ENCODE peak calls at places on chromosomes 16 and 17, in seven cellular contexts. One of them, this sample, is unnamed.

GRCh38 chr16:69942099-69942491 is 9.0 kb upstream of the CLEC18A start:
- DNase-seq in dorsolateral prefrontal cortex: no peak
- DNase-seq in choroid plexus epithelial cell: no peak
- DNase-seq in AG09309: no peak
- DNase-seq in heart right ventricle: no peak
- DNase-seq in tibial nerve: peak; percentile 11
- DNase-seq in endodermal cell: no peak
- DNase-seq in this sample: no peak

GRCh38 chr17:14428640-14429029 is 127.8 kb downstream of the HS3ST3B1 start:
- DNase-seq in AG09309: no peak
- DNase-seq in endodermal cell: no peak
- DNase-seq in choroid plexus epithelial cell: no peak
- DNase-seq in dorsolateral prefrontal cortex: no peak
- DNase-seq in tibial nerve: no peak
- DNase-seq in heart right ventricle: no peak
- DNase-seq in this sample: no peak

GRCh38 chr17:34762078-34762477 is 182.7 kb downstream of the TMEM132E start:
- DNase-seq in heart right ventricle: no peak
- DNase-seq in AG09309: no peak
- DNase-seq in tibial nerve: no peak
- DNase-seq in choroid plexus epithelial cell: no peak
- DNase-seq in dorsolateral prefrontal cortex: no peak
- DNase-seq in endodermal cell: peak; percentile 28
- DNase-seq in this sample: no peak

GRCh38 chr16:68866933-68867332 is 23.6 kb downstream of the TANGO6 start:
- DNase-seq in dorsolateral prefrontal cortex: no peak
- DNase-seq in endodermal cell: no peak
- DNase-seq in heart right ventricle: no peak
- DNase-seq in AG09309: no peak
- DNase-seq in choroid plexus epithelial cell: no peak
- DNase-seq in tibial nerve: no peak
- DNase-seq in this sample: no peak

GRCh38 chr17:3879181-3879580 is 13.7 kb downstream of the CAMKK1 start:
- DNase-seq in AG09309: no peak
- DNase-seq in endodermal cell: no peak
- DNase-seq in heart right ventricle: peak; percentile 44
- DNase-seq in choroid plexus epithelial cell: peak; percentile 68
- DNase-seq in tibial nerve: no peak
- DNase-seq in dorsolateral prefrontal cortex: peak; percentile 59
- DNase-seq in this sample: no peak

GRCh38 chr17:74758846-74759163 is 10.4 kb downstream of the NHERF1 start:
- DNase-seq in endodermal cell: no peak
- DNase-seq in choroid plexus epithelial cell: no peak
- DNase-seq in AG09309: no peak
- DNase-seq in tibial nerve: no peak
- DNase-seq in dorsolateral prefrontal cortex: no peak
- DNase-seq in heart right ventricle: no peak
- DNase-seq in this sample: no peak

GRCh38 chr16:71540-72341 is 690 bp downstream of the RHBDF1 start:
- DNase-seq in tibial nerve: peak; percentile 86
- DNase-seq in heart right ventricle: peak; percentile 62
- DNase-seq in dorsolateral prefrontal cortex: no peak
- DNase-seq in choroid plexus epithelial cell: peak; percentile 57
- DNase-seq in endodermal cell: peak; percentile 95
- DNase-seq in AG09309: no peak
- DNase-seq in this sample: peak; percentile 51

GRCh38 chr17:59851431-59852375 is 41.0 kb downstream of the TUBD1 start:
- DNase-seq in AG09309: no peak
- DNase-seq in tibial nerve: peak; percentile 49
- DNase-seq in endodermal cell: no peak
- DNase-seq in choroid plexus epithelial cell: peak; percentile 94
- DNase-seq in heart right ventricle: no peak
- DNase-seq in dorsolateral prefrontal cortex: no peak
- DNase-seq in this sample: no peak

GRCh38 chr16:3223913-3224515 is 10.9 kb downstream of the ZNF200 start:
- DNase-seq in endodermal cell: no peak
- DNase-seq in heart right ventricle: no peak
- DNase-seq in AG09309: no peak
- DNase-seq in choroid plexus epithelial cell: no peak
- DNase-seq in dorsolateral prefrontal cortex: no peak
- DNase-seq in tibial nerve: no peak
- DNase-seq in this sample: no peak

GRCh38 chr17:69300222-69300621 is 26.7 kb downstream of the ABCA5 start:
- DNase-seq in heart right ventricle: no peak
- DNase-seq in dorsolateral prefrontal cortex: no peak
- DNase-seq in tibial nerve: no peak
- DNase-seq in choroid plexus epithelial cell: peak; percentile 81
- DNase-seq in AG09309: no peak
- DNase-seq in endodermal cell: no peak
- DNase-seq in this sample: no peak

GRCh38 chr16:25395528-25395927 is 137.9 kb upstream of the ZKSCAN2 start:
- DNase-seq in dorsolateral prefrontal cortex: no peak
- DNase-seq in heart right ventricle: no peak
- DNase-seq in endodermal cell: no peak
- DNase-seq in tibial nerve: no peak
- DNase-seq in AG09309: no peak
- DNase-seq in choroid plexus epithelial cell: no peak
- DNase-seq in this sample: no peak

GRCh38 chr17:7262192-7263070 is at the start of gene CLDN7:
- DNase-seq in AG09309: no peak
- DNase-seq in endodermal cell: peak; percentile 99
- DNase-seq in choroid plexus epithelial cell: no peak
- DNase-seq in heart right ventricle: no peak
- DNase-seq in tibial nerve: no peak
- DNase-seq in dorsolateral prefrontal cortex: no peak
- DNase-seq in this sample: peak; percentile 26

GRCh38 chr17:10216213-10216982 is 18.0 kb upstream of the GAS7 start:
- DNase-seq in AG09309: no peak
- DNase-seq in choroid plexus epithelial cell: no peak
- DNase-seq in tibial nerve: no peak
- DNase-seq in dorsolateral prefrontal cortex: peak; percentile 54
- DNase-seq in heart right ventricle: no peak
- DNase-seq in endodermal cell: peak; percentile 81
- DNase-seq in this sample: no peak

GRCh38 chr17:40517286-40517662 is 15.9 kb upstream of the TNS4 start:
- DNase-seq in choroid plexus epithelial cell: no peak
- DNase-seq in dorsolateral prefrontal cortex: no peak
- DNase-seq in AG09309: no peak
- DNase-seq in tibial nerve: no peak
- DNase-seq in heart right ventricle: no peak
- DNase-seq in endodermal cell: peak; percentile 39
- DNase-seq in this sample: no peak

GRCh38 chr16:75130150-75130771 is 13.7 kb upstream of the LDHD start:
- DNase-seq in AG09309: no peak
- DNase-seq in tibial nerve: no peak
- DNase-seq in dorsolateral prefrontal cortex: no peak
- DNase-seq in choroid plexus epithelial cell: no peak
- DNase-seq in endodermal cell: peak; percentile 65
- DNase-seq in heart right ventricle: no peak
- DNase-seq in this sample: no peak

DNA sequence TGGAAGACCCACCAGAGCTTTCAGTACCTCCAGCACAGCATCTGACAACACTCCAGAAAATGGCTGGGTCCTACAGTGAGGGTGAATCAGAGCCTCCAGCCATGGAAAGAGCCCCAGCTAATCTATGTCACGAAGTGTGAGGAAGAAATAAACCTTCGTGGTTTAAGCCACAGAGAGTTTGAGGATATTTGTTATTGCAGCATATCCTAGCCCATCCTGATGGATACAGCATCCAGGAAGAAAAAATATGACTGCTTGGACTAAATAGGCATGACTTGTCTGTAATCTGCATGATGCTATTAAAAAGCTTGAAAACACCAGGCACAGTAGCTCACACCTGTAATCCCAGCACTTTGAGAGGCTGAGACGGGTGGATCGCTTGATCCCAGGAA is 13.3 kb upstream of the CCL17 start:
- DNase-seq in tibial nerve: no peak
- DNase-seq in choroid plexus epithelial cell: no peak
- DNase-seq in dorsolateral prefrontal cortex: no peak
- DNase-seq in AG09309: no peak
- DNase-seq in heart right ventricle: no peak
- DNase-seq in endodermal cell: no peak
- DNase-seq in this sample: no peak
- TF ChIP-seq CTCF in tibial nerve: no peak
- TF ChIP-seq CTCF in choroid plexus epithelial cell: no peak
- TF ChIP-seq CTCF in dorsolateral prefrontal cortex: no peak
- TF ChIP-seq CTCF in AG09309: no peak
- TF ChIP-seq CTCF in heart right ventricle: no peak
- TF ChIP-seq CTCF in endodermal cell: no peak
- TF ChIP-seq CTCF in this sample: no peak

GRCh38 chr16:82972520-82972919 is 345.8 kb downstream of the CDH13 start:
- DNase-seq in dorsolateral prefrontal cortex: no peak
- DNase-seq in endodermal cell: no peak
- DNase-seq in choroid plexus epithelial cell: no peak
- DNase-seq in heart right ventricle: no peak
- DNase-seq in tibial nerve: no peak
- DNase-seq in AG09309: no peak
- DNase-seq in this sample: no peak
- TF ChIP-seq CTCF in dorsolateral prefrontal cortex: no peak
- TF ChIP-seq CTCF in endodermal cell: no peak
- TF ChIP-seq CTCF in choroid plexus epithelial cell: no peak
- TF ChIP-seq CTCF in heart right ventricle: no peak
- TF ChIP-seq CTCF in tibial nerve: no peak
- TF ChIP-seq CTCF in AG09309: no peak
- TF ChIP-seq CTCF in this sample: no peak

GRCh38 chr17:62981933-62982332 is 15.9 kb downstream of the TANC2 start:
- DNase-seq in tibial nerve: no peak
- DNase-seq in AG09309: no peak
- DNase-seq in endodermal cell: no peak
- DNase-seq in choroid plexus epithelial cell: no peak
- DNase-seq in heart right ventricle: no peak
- DNase-seq in dorsolateral prefrontal cortex: no peak
- DNase-seq in this sample: no peak

GRCh38 chr17:62986549-62986948 is 20.5 kb downstream of the TANC2 start:
- DNase-seq in tibial nerve: no peak
- DNase-seq in choroid plexus epithelial cell: peak; percentile 29
- DNase-seq in AG09309: no peak
- DNase-seq in dorsolateral prefrontal cortex: no peak
- DNase-seq in heart right ventricle: no peak
- DNase-seq in endodermal cell: no peak
- DNase-seq in this sample: no peak

GRCh38 chr17:62984801-62985200 is 18.8 kb downstream of the TANC2 start:
- DNase-seq in choroid plexus epithelial cell: peak; percentile 44
- DNase-seq in heart right ventricle: no peak
- DNase-seq in tibial nerve: no peak
- DNase-seq in AG09309: no peak
- DNase-seq in dorsolateral prefrontal cortex: no peak
- DNase-seq in endodermal cell: no peak
- DNase-seq in this sample: no peak

GRCh38 chr17:62987136-62987535 is 21.1 kb downstream of the TANC2 start:
- DNase-seq in choroid plexus epithelial cell: no peak
- DNase-seq in dorsolateral prefrontal cortex: no peak
- DNase-seq in tibial nerve: no peak
- DNase-seq in heart right ventricle: no peak
- DNase-seq in AG09309: no peak
- DNase-seq in endodermal cell: peak; percentile 84
- DNase-seq in this sample: no peak
- TF ChIP-seq CTCF in choroid plexus epithelial cell: peak; percentile 46
- TF ChIP-seq CTCF in dorsolateral prefrontal cortex: no peak
- TF ChIP-seq CTCF in tibial nerve: no peak
- TF ChIP-seq CTCF in heart right ventricle: no peak
- TF ChIP-seq CTCF in AG09309: peak; percentile 14
- TF ChIP-seq CTCF in endodermal cell: peak; percentile 73
- TF ChIP-seq CTCF in this sample: peak; percentile 52

DNA sequence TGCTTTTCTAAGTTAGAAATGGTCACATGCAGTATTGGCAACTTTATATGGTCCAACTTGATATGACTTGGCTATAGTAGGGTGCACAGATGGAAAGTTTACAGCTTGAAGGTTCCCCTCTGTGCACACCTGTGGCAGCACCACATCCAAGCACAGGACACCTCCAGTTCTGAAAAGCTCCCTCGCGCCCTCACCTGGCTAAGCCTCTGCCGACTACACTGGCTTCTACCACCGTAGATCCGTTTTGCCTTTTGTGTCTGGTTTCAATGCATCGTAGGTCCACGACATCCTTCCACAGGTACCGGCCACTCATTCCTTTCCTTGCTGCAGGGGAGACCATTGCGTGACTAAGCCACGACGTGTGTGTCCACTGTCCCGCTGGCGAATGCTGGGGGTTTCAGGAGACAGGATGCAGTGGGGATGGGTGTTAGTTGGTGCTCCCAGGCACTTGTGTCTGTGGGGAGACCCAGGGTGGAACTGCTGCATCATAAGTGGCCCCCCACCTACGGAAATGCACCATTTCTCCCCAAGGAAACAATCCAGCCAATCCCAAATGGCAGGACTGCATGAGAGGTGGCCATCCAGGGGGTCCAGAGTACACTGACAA is 4.9 kb upstream of the RASD1 start:
- DNase-seq in dorsolateral prefrontal cortex: no peak
- DNase-seq in heart right ventricle: no peak
- DNase-seq in choroid plexus epithelial cell: no peak
- DNase-seq in tibial nerve: no peak
- DNase-seq in AG09309: no peak
- DNase-seq in endodermal cell: peak; percentile 92
- DNase-seq in this sample: no peak
- TF ChIP-seq CTCF in dorsolateral prefrontal cortex: no peak
- TF ChIP-seq CTCF in heart right ventricle: no peak
- TF ChIP-seq CTCF in choroid plexus epithelial cell: no peak
- TF ChIP-seq CTCF in tibial nerve: no peak
- TF ChIP-seq CTCF in AG09309: peak; percentile 33
- TF ChIP-seq CTCF in endodermal cell: peak; percentile 76
- TF ChIP-seq CTCF in this sample: no peak

GRCh38 chr17:72529386-72529785 is 408.6 kb downstream of the SOX9 start:
- DNase-seq in AG09309: no peak
- DNase-seq in dorsolateral prefrontal cortex: no peak
- DNase-seq in tibial nerve: no peak
- DNase-seq in endodermal cell: no peak
- DNase-seq in choroid plexus epithelial cell: no peak
- DNase-seq in heart right ventricle: no peak
- DNase-seq in this sample: no peak
- TF ChIP-seq CTCF in AG09309: no peak
- TF ChIP-seq CTCF in dorsolateral prefrontal cortex: no peak
- TF ChIP-seq CTCF in tibial nerve: no peak
- TF ChIP-seq CTCF in endodermal cell: peak; percentile 37
- TF ChIP-seq CTCF in choroid plexus epithelial cell: no peak
- TF ChIP-seq CTCF in heart right ventricle: no peak
- TF ChIP-seq CTCF in this sample: no peak

GRCh38 chr16:48113471-48113870 is 42.3 kb downstream of the ABCC12 start:
- DNase-seq in dorsolateral prefrontal cortex: no peak
- DNase-seq in AG09309: no peak
- DNase-seq in heart right ventricle: no peak
- DNase-seq in endodermal cell: peak; percentile 76
- DNase-seq in choroid plexus epithelial cell: no peak
- DNase-seq in tibial nerve: no peak
- DNase-seq in this sample: peak; percentile 15
- TF ChIP-seq CTCF in dorsolateral prefrontal cortex: no peak
- TF ChIP-seq CTCF in AG09309: no peak
- TF ChIP-seq CTCF in heart right ventricle: no peak
- TF ChIP-seq CTCF in endodermal cell: peak; percentile 75
- TF ChIP-seq CTCF in choroid plexus epithelial cell: peak; percentile 46
- TF ChIP-seq CTCF in tibial nerve: no peak
- TF ChIP-seq CTCF in this sample: no peak

This sample was measured in endothelial cell.